ENCODE peak calls at places on chromosomes 3 and 15, in eight cellular contexts. J is fibroblast of pulmonary artery, W is lower lobe of right lung, T is body of pancreas, D is astrocyte of the spinal cord, Z is heart right ventricle, Q is left ventricle myocardium inferior, R is AG10803. N is an unnamed sample.

GRCh38 chr15:34039506-34040123 is 611 bp upstream of the AVEN start:
- DNase-seq in J (no peak), W (no peak), T (no peak), D (peak; percentile 35), Z (no peak), Q (no peak), R (no peak), N (no peak)

GRCh38 chr3:148955544-148956346 is 35.6 kb upstream of the GYG1 start:
- DNase-seq in J (peak; percentile 93), W (no peak), T (peak; percentile 81), D (peak; percentile 95), Z (peak; percentile 72), Q (no peak), R (peak; percentile 96), N (peak; percentile 67)

GRCh38 chr3:197494366-197495058 is 61.3 kb downstream of the BDH1 start:
- DNase-seq in J (no peak), W (no peak), T (peak; percentile 23), D (peak; percentile 32), Z (no peak), Q (no peak), R (peak; percentile 82), N (no peak)

GRCh38 chr3:180036678-180037455 is at the start of gene PEX5L:
- DNase-seq in J (peak; percentile 42), W (peak; percentile 57), T (peak; percentile 77), D (peak; percentile 60), Z (peak; percentile 10), Q (peak; percentile 37), R (peak; percentile 19), N (no peak)

GRCh38 chr15:58383876-58384275 is 47.9 kb upstream of the LIPC start:
- DNase-seq in J (no peak), W (no peak), T (no peak), D (no peak), Z (no peak), Q (no peak), R (no peak), N (no peak)

GRCh38 chr15:31457161-31457560 is 130.5 kb downstream of the KLF13 start:
- DNase-seq in J (no peak), W (no peak), T (no peak), D (no peak), Z (no peak), Q (no peak), R (peak; percentile 89), N (no peak)

GRCh38 chr3:179861292-179861691 is 175.4 kb downstream of the PEX5L start:
- DNase-seq in J (no peak), W (no peak), T (no peak), D (no peak), Z (no peak), Q (no peak), R (no peak), N (no peak)

GRCh38 chr15:100463515-100463914 is 65.2 kb downstream of the CERS3 start:
- DNase-seq in J (no peak), W (no peak), T (no peak), D (no peak), Z (no peak), Q (no peak), R (no peak), N (peak; percentile 56)

GRCh38 chr3:161221881-161222600 is 930 bp downstream of the NMD3 start:
- DNase-seq in J (peak; percentile 44), W (peak; percentile 46), T (peak; percentile 52), D (peak; percentile 50), Z (peak; percentile 17), Q (no peak), R (peak; percentile 28), N (no peak)

GRCh38 chr15:29012097-29012496 is 126.3 kb downstream of the APBA2 start:
- DNase-seq in J (no peak), W (no peak), T (no peak), D (no peak), Z (no peak), Q (no peak), R (no peak), N (no peak)

GRCh38 chr3:30894521-30895289 is at the start of gene GADL1:
- DNase-seq in J (peak; percentile 11), W (peak; percentile 63), T (peak; percentile 10), D (peak; percentile 15), Z (peak; percentile 23), Q (peak; percentile 24), R (peak; percentile 17), N (no peak)

GRCh38 chr15:67765706-67766105 is 59.6 kb upstream of the SKOR1 start:
- DNase-seq in J (no peak), W (no peak), T (no peak), D (no peak), Z (no peak), Q (no peak), R (no peak), N (no peak)

GRCh38 chr3:38985981-38986380 is 65.8 kb downstream of the SCN11A start:
- DNase-seq in J (peak; percentile 8), W (peak; percentile 62), T (no peak), D (no peak), Z (no peak), Q (no peak), R (peak; percentile 21), N (no peak)

GRCh38 chr15:41988896-41989572 is 16.7 kb upstream of the EHD4 start:
- DNase-seq in J (no peak), W (no peak), T (no peak), D (no peak), Z (no peak), Q (no peak), R (no peak), N (no peak)

GRCh38 chr3:13533823-13534435 is 15.0 kb upstream of the FBLN2 start:
- DNase-seq in J (no peak), W (no peak), T (no peak), D (no peak), Z (no peak), Q (no peak), R (no peak), N (no peak)

GRCh38 chr3:126704494-126705214 is 614 bp downstream of the CHCHD6 start:
- DNase-seq in J (no peak), W (no peak), T (peak; percentile 7), D (peak; percentile 15), Z (no peak), Q (no peak), R (no peak), N (no peak)

GRCh38 chr3:141366285-141367037 is 1.8 kb upstream of the ZBTB38 start:
- DNase-seq in J (peak; percentile 96), W (peak; percentile 64), T (peak; percentile 79), D (peak; percentile 95), Z (peak; percentile 30), Q (peak; percentile 34), R (peak; percentile 95), N (no peak)

GRCh38 chr3:141368062-141368924 is at the start of gene ZBTB38:
- DNase-seq in J (peak; percentile 98), W (peak; percentile 94), T (peak; percentile 88), D (peak; percentile 97), Z (peak; percentile 91), Q (peak; percentile 88), R (peak; percentile 96), N (no peak)

GRCh38 chr3:141367038-141367730 is 1.1 kb upstream of the ZBTB38 start:
- DNase-seq in J (peak; percentile 100), W (no peak), T (peak; percentile 28), D (peak; percentile 100), Z (peak; percentile 15), Q (no peak), R (peak; percentile 100), N (no peak)

GRCh38 chr3:141370065-141370533 is 1.8 kb downstream of the ZBTB38 start:
- DNase-seq in J (peak; percentile 96), W (no peak), T (peak; percentile 82), D (peak; percentile 92), Z (peak; percentile 81), Q (no peak), R (peak; percentile 84), N (peak; percentile 65)

DNA sequence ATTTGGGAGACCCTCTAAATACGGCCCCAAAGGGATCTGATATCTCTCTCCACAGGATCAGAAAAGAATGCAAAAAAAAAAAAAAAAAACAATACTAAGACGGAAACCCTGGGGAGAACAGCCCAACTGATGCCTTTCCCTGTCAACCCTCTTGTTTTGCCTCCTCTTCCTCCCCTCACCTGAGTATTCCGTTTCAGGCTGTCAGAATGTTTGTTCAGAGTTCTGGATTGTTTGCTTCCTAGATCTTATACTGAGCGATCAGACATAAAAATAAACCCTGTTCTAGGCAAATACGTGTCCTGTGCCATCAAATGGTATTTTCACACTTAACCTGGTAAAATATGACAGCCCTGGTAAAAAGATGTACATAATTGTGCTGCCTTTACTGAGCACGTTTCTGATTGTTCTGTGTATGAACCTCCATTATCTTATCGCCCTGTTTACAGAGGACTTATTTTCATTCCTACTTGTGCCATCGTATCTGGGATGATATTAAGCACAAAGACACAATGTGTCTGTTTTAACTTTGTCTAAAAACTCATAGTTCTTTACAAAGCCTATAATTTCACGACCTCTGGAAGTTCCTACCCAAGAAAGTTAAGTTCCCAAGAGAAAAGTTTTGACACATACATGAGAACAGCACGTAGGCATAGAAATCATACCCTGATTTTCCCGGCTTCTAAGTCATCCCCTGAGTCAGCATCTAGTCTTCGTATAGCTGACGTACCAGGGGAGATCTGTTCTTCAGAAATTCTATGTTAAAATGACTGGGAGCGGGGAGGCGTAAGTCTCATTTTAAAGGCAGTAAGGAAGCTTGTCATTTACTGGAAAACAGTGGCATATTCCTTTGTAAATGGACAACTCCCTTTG is 856 bp downstream of the ZBTB38 start:
- DNase-seq in J (peak; percentile 89), W (no peak), T (no peak), D (peak; percentile 82), Z (no peak), Q (no peak), R (no peak), N (no peak)
- TF ChIP-seq CTCF in J (no peak), W (no peak), T (no peak), D (no peak), Z (no peak), Q (no peak), R (no peak), N (no peak)

GRCh38 chr3:32568953-32569352 is 1.7 kb downstream of the DYNC1LI1 start:
- DNase-seq in J (no peak), W (no peak), T (no peak), D (no peak), Z (no peak), Q (no peak), R (no peak), N (no peak)
- H3K4me3 ChIP-seq in J (peak overlapping the region; percentile 87), W (peak overlapping the region; percentile 88), T (no peak overlapping the region), D (peak overlapping the region; percentile 68), Z (peak overlapping the region; percentile 77), Q (peak overlapping the region; percentile 96), R (peak overlapping the region; percentile 90), N (peak overlapping the region; percentile 82)

GRCh38 chr3:113340785-113341184 is 100.5 kb downstream of the CFAP44 start:
- DNase-seq in J (no peak), W (no peak), T (no peak), D (no peak), Z (no peak), Q (no peak), R (no peak), N (no peak)

GRCh38 chr3:113339616-113340244 is 101.6 kb downstream of the CFAP44 start:
- DNase-seq in J (no peak), W (no peak), T (no peak), D (no peak), Z (no peak), Q (no peak), R (no peak), N (no peak)
- TF ChIP-seq CTCF in J (peak; percentile 29), W (no peak), T (no peak), D (peak; percentile 30), Z (no peak), Q (no peak), R (peak; percentile 21), N (peak; percentile 30)

DNA sequence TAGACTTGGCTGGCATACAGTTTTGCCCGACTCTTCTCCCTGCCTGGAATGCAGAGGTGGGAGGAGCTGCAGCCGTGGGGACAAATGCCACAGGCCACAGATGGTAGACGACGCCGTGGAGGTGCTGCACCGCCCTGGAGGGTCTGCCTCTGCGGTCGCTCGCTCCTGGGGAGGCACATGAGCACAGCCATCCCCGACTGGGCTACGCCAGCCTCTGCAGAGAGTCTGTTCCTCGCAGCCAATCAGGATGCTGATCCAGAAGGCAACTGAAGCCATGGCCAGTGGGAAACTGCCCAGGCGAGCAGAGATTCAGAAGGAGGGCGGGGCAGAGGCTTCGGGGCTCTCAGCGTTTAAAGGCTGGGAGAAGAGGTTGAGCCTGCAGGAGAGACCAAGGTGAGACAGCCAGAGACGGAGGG is 11.9 kb upstream of the LRRC15 start:
- DNase-seq in J (no peak), W (no peak), T (no peak), D (no peak), Z (no peak), Q (no peak), R (no peak), N (peak; percentile 26)
- H3K4me3 ChIP-seq in J (no peak overlapping the region), W (no peak overlapping the region), T (no peak overlapping the region), D (no peak overlapping the region), Z (no peak overlapping the region), Q (no peak overlapping the region), R (no peak overlapping the region), N (no peak overlapping the region)

N was measured in LNCaP clone FGC.